ENCODE peak calls at places on chromosomes 13 and 19, in eight cellular contexts. V, L, E, B, X, T, D and P are unnamed samples.

GRCh38 chr13:111344471-111345191 is 24.2 kb downstream of the TEX29 start:
- DNase-seq in V (peak), L (no peak), E (no peak), B (peak), X (peak), T (no peak), D (no peak), P (peak)

GRCh38 chr13:75021151-75021550 is 460.8 kb downstream of the TBC1D4 start:
- DNase-seq in V (no peak), L (no peak), E (no peak), B (no peak), X (no peak), T (no peak), D (no peak), P (no peak)

GRCh38 chr13:49357694-49358093 is 86.2 kb downstream of the CAB39L start:
- DNase-seq in V (no peak), L (no peak), E (no peak), B (no peak), X (peak), T (no peak), D (no peak), P (no peak)

GRCh38 chr19:33242129-33242528 is 16.5 kb upstream of the SLC7A10 start:
- DNase-seq in V (no peak), L (no peak), E (no peak), B (no peak), X (no peak), T (no peak), D (no peak), P (no peak)

GRCh38 chr13:113348591-113348990 is 15.3 kb downstream of the GRTP1 start:
- DNase-seq in V (no peak), L (no peak), E (no peak), B (peak), X (no peak), T (no peak), D (no peak), P (no peak)

GRCh38 chr19:35043906-35044305 is 2.4 kb downstream of the HPN start:
- DNase-seq in V (no peak), L (no peak), E (no peak), B (no peak), X (no peak), T (no peak), D (no peak), P (no peak)

GRCh38 chr13:48233097-48233885 is at the start of gene ITM2B:
- DNase-seq in V (peak), L (peak), E (peak), B (peak), X (peak), T (peak), D (peak), P (no peak)

GRCh38 chr19:29767039-29767735 is 44.6 kb upstream of the CCNE1 start:
- DNase-seq in V (no peak), L (no peak), E (no peak), B (no peak), X (no peak), T (no peak), D (no peak), P (no peak)

GRCh38 chr19:4066176-4066606 is 508 bp downstream of the ZBTB7A start:
- DNase-seq in V (peak), L (no peak), E (no peak), B (peak), X (no peak), T (peak), D (peak), P (no peak)

GRCh38 chr19:18306903-18307681 is 15.8 kb downstream of the LSM4 start:
- DNase-seq in V (no peak), L (no peak), E (no peak), B (no peak), X (peak), T (no peak), D (no peak), P (no peak)

GRCh38 chr13:78657699-78658629 is 991 bp downstream of the OBI1 start:
- DNase-seq in V (no peak), L (no peak), E (no peak), B (no peak), X (peak), T (no peak), D (no peak), P (no peak)

GRCh38 chr19:22617614-22618325 is 16.4 kb upstream of the ZNF492 start:
- DNase-seq in V (peak), L (no peak), E (no peak), B (no peak), X (no peak), T (peak), D (no peak), P (no peak)

GRCh38 chr19:33239223-33239975 is 13.7 kb upstream of the SLC7A10 start:
- DNase-seq in V (no peak), L (no peak), E (no peak), B (no peak), X (no peak), T (no peak), D (no peak), P (no peak)

GRCh38 chr19:41391618-41392017 is 5.5 kb downstream of the EXOSC5 start:
- DNase-seq in V (no peak), L (no peak), E (no peak), B (no peak), X (no peak), T (no peak), D (no peak), P (no peak)
- TF ChIP-seq CTCF in V (no peak), L (no peak), E (no peak), B (no peak), X (no peak), T (no peak), D (no peak), P (no peak)

GRCh38 chr13:39783051-39783450 is 127.6 kb downstream of the COG6 start:
- DNase-seq in V (no peak), L (no peak), E (no peak), B (no peak), X (no peak), T (no peak), D (no peak), P (no peak)
- TF ChIP-seq CTCF in V (no peak), L (no peak), E (no peak), B (no peak), X (no peak), T (peak), D (no peak), P (peak)

DNA sequence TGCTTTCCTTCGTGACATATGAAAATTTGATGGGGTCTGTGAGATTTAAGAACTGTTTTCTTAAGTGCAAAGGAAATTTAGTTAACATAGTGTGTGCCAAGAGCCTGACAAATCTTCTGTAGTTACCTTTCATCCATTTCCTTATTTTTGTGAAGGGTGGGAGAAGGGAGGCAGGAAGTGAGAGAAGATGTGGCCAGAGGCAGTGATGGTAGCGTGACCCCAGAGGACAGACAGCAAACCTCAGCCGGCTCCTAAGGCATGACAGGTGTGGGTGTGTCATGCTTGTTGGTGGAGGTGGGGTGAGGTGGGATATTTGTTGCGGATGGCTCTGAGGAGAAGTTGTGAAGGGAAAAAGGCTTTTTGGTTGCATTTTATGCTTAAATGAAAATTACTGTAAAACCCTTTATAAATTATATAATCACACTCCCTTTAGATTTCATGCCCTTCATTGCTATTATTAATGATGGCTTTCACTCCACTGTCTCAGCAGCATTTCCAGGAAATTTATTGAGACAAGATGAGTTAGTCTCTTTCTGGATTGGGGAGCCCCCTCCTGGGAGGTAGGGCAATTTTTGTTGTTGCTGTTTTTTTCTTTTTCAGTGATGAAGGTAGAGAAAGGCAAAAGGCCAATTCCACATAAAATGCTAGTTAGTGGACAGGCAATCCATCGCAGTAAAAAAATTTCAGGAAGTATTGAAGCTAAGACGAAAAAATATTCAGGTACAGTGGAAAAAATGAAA is 80.0 kb downstream of the TEX26 start:
- DNase-seq in V (peak), L (no peak), E (no peak), B (no peak), X (peak), T (no peak), D (no peak), P (no peak)
- TF ChIP-seq CTCF in V (no peak), L (peak), E (peak), B (no peak), X (peak), T (no peak), D (no peak), P (no peak)

DNA sequence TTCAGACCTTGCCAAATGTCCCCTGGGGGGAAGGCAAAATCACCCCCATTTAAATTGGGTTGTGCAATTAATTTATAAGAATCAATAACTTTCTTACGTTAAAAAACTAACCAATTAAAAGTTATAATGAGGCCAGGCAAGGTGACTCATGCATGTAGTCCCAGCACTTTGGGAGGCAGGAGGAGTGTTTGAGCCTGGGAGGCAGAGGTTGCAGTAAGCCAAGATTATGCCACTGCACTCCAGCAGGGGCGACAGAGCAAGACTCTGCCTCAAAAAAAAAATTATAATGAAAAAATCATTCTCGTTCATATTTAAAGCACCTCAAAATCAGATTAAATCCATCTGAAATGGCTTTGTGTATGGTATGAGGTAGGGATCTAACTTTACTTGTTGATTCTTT is 18.4 kb upstream of the SIGLEC14 start:
- DNase-seq in V (no peak), L (no peak), E (no peak), B (no peak), X (peak), T (no peak), D (no peak), P (no peak)
- TF ChIP-seq CTCF in V (no peak), L (no peak), E (no peak), B (no peak), X (peak), T (no peak), D (no peak), P (no peak)

GRCh38 chr13:45441633-45442032 is 23.1 kb upstream of the COG3 start:
- DNase-seq in V (peak), L (no peak), E (no peak), B (no peak), X (peak), T (no peak), D (no peak), P (no peak)
- TF ChIP-seq CTCF in V (no peak), L (no peak), E (no peak), B (peak), X (peak), T (peak), D (no peak), P (peak)

GRCh38 chr13:99600318-99600717 is 99.0 kb downstream of the TM9SF2 start:
- DNase-seq in V (no peak), L (no peak), E (no peak), B (no peak), X (no peak), T (no peak), D (no peak), P (no peak)
- TF ChIP-seq CTCF in V (no peak), L (peak), E (no peak), B (no peak), X (peak), T (peak), D (peak), P (no peak)

GRCh38 chr19:10655457-10656312 is 1.5 kb downstream of the ILF3 start:
- DNase-seq in V (no peak), L (peak), E (no peak), B (no peak), X (peak), T (no peak), D (no peak), P (no peak)
- TF ChIP-seq CTCF in V (no peak), L (no peak), E (no peak), B (peak), X (peak), T (no peak), D (no peak), P (no peak)